ENCODE peak calls at places on chromosomes 11 and 22, in seven cellular contexts. N, D, K, T, Y, U and O are unnamed samples.

GRCh38 chr22:44999687-45000086 is 10.1 kb downstream of the PHF21B start:
- DNase-seq in N (no peak), D (no peak), K (peak), T (no peak), Y (no peak), U (no peak), O (no peak)

GRCh38 chr11:16612801-16613400 is 125.5 kb upstream of the C11orf58 start:
- DNase-seq in N (no peak), D (no peak), K (peak), T (peak), Y (no peak), U (no peak), O (peak)

GRCh38 chr11:116840746-116841296 is 3.4 kb upstream of the APOA1 start:
- DNase-seq in N (no peak), D (no peak), K (no peak), T (no peak), Y (no peak), U (no peak), O (no peak)

GRCh38 chr11:31160504-31161422 is 208.8 kb downstream of the DCDC1 start:
- DNase-seq in N (no peak), D (no peak), K (peak), T (no peak), Y (no peak), U (no peak), O (no peak)

GRCh38 chr11:72569966-72570892 is 104.0 kb downstream of the PDE2A start:
- DNase-seq in N (no peak), D (no peak), K (peak), T (no peak), Y (no peak), U (peak), O (peak)

GRCh38 chr11:127815316-127815715 is 772.0 kb downstream of the ETS1 start:
- DNase-seq in N (no peak), D (no peak), K (no peak), T (no peak), Y (no peak), U (no peak), O (no peak)

GRCh38 chr22:22720201-22720723 is 75.8 kb downstream of the GGTLC2 start:
- DNase-seq in N (peak), D (peak), K (peak), T (peak), Y (peak), U (no peak), O (peak)

GRCh38 chr11:45180158-45180887 is 33.9 kb downstream of the PRDM11 start:
- DNase-seq in N (no peak), D (peak), K (peak), T (peak), Y (no peak), U (no peak), O (peak)

GRCh38 chr11:118012083-118012669 is 26.0 kb downstream of the IL10RA start:
- DNase-seq in N (no peak), D (no peak), K (peak), T (no peak), Y (no peak), U (no peak), O (peak)

GRCh38 chr11:27211370-27212127 is 151.5 kb downstream of the CCDC34 start:
- DNase-seq in N (no peak), D (peak), K (no peak), T (no peak), Y (no peak), U (no peak), O (peak)

GRCh38 chr11:120526241-120526640 is 14.7 kb downstream of the GRIK4 start:
- DNase-seq in N (no peak), D (no peak), K (no peak), T (no peak), Y (no peak), U (no peak), O (no peak)

GRCh38 chr22:38412435-38413084 is 42.4 kb downstream of the KCNJ4 start:
- DNase-seq in N (peak), D (no peak), K (no peak), T (peak), Y (no peak), U (no peak), O (no peak)

GRCh38 chr22:44172370-44173108 is 8.2 kb upstream of the PARVG start:
- DNase-seq in N (no peak), D (no peak), K (no peak), T (no peak), Y (no peak), U (no peak), O (no peak)

GRCh38 chr11:14645247-14645912 is 1.8 kb downstream of the PDE3B start:
- DNase-seq in N (no peak), D (no peak), K (peak), T (no peak), Y (peak), U (peak), O (peak)

GRCh38 chr11:112516261-112516660 is 255.6 kb upstream of the PLET1 start:
- DNase-seq in N (no peak), D (no peak), K (no peak), T (no peak), Y (no peak), U (no peak), O (peak)

GRCh38 chr11:128731041-128731663 is 37.3 kb downstream of the FLI1 start:
- DNase-seq in N (no peak), D (no peak), K (no peak), T (no peak), Y (no peak), U (no peak), O (no peak)

GRCh38 chr11:76443254-76443935 is 1.4 kb upstream of the EMSY start:
- DNase-seq in N (no peak), D (no peak), K (no peak), T (no peak), Y (no peak), U (no peak), O (peak)

GRCh38 chr11:73969091-73969490 is 13.6 kb downstream of the UCP2 start:
- DNase-seq in N (no peak), D (no peak), K (no peak), T (no peak), Y (no peak), U (no peak), O (no peak)

GRCh38 chr11:62025429-62026105 is 58.1 kb upstream of the FTH1 start:
- DNase-seq in N (peak), D (no peak), K (peak), T (no peak), Y (no peak), U (peak), O (peak)

GRCh38 chr22:31244044-31244942 is 32.2 kb downstream of the LIMK2 start:
- DNase-seq in N (no peak), D (no peak), K (peak), T (peak), Y (no peak), U (peak), O (peak)

GRCh38 chr22:30559889-30560288 is 13.3 kb upstream of the SEC14L6 start:
- DNase-seq in N (no peak), D (no peak), K (no peak), T (no peak), Y (no peak), U (no peak), O (no peak)

GRCh38 chr11:22479986-22480740 is 142.0 kb downstream of the SLC17A6 start:
- DNase-seq in N (no peak), D (no peak), K (no peak), T (no peak), Y (no peak), U (no peak), O (no peak)

GRCh38 chr11:112280268-112281126 is 19.8 kb upstream of the PLET1 start:
- DNase-seq in N (peak), D (peak), K (peak), T (peak), Y (peak), U (no peak), O (peak)

GRCh38 chr22:25882366-25882765 is 140.4 kb downstream of the MYO18B start:
- DNase-seq in N (no peak), D (no peak), K (no peak), T (no peak), Y (no peak), U (no peak), O (no peak)

GRCh38 chr11:65872555-65873279 is at the start of gene EFEMP2:
- DNase-seq in N (no peak), D (no peak), K (no peak), T (no peak), Y (no peak), U (no peak), O (peak)

GRCh38 chr22:37431811-37432707 is 4.8 kb upstream of the ELFN2 start:
- DNase-seq in N (peak), D (no peak), K (peak), T (no peak), Y (no peak), U (peak), O (peak)

GRCh38 chr11:111540114-111540920 is at the start of gene LAYN:
- DNase-seq in N (no peak), D (peak), K (no peak), T (peak), Y (peak), U (no peak), O (peak)

GRCh38 chr11:73392108-73393010 is 16.2 kb downstream of the RELT start:
- DNase-seq in N (no peak), D (no peak), K (no peak), T (no peak), Y (no peak), U (no peak), O (no peak)

GRCh38 chr22:16838073-16838472 is 12.9 kb upstream of the XKR3 start:
- DNase-seq in N (no peak), D (no peak), K (peak), T (no peak), Y (no peak), U (peak), O (no peak)

GRCh38 chr22:29642694-29643093 is 39.3 kb downstream of the NF2 start:
- DNase-seq in N (no peak), D (no peak), K (no peak), T (no peak), Y (no peak), U (no peak), O (no peak)

GRCh38 chr11:14184548-14184947 is 174.4 kb downstream of the RRAS2 start:
- DNase-seq in N (no peak), D (no peak), K (no peak), T (no peak), Y (no peak), U (no peak), O (no peak)

GRCh38 chr11:2778630-2779498 is 79.1 kb upstream of the KCNQ1OT1 start:
- DNase-seq in N (no peak), D (peak), K (peak), T (no peak), Y (peak), U (no peak), O (peak)

GRCh38 chr11:69545976-69546617 is 64.6 kb downstream of the LINC01488 start:
- DNase-seq in N (no peak), D (no peak), K (no peak), T (no peak), Y (no peak), U (no peak), O (no peak)

GRCh38 chr11:106695506-106695905 is 322.8 kb downstream of the GUCY1A2 start:
- DNase-seq in N (no peak), D (no peak), K (peak), T (no peak), Y (no peak), U (no peak), O (peak)

GRCh38 chr22:38871360-38872171 is 450 bp downstream of the CBX6 start:
- DNase-seq in N (no peak), D (no peak), K (no peak), T (no peak), Y (no peak), U (no peak), O (peak)

GRCh38 chr22:35411112-35411511 is 11.2 kb downstream of the MCM5 start:
- DNase-seq in N (no peak), D (no peak), K (no peak), T (no peak), Y (no peak), U (no peak), O (no peak)

GRCh38 chr11:69227271-69227670 is 66.7 kb upstream of the MYEOV start:
- DNase-seq in N (no peak), D (no peak), K (no peak), T (peak), Y (no peak), U (no peak), O (no peak)

GRCh38 chr22:50517495-50518260 is 7.7 kb downstream of the SCO2 start:
- DNase-seq in N (no peak), D (no peak), K (no peak), T (no peak), Y (no peak), U (no peak), O (no peak)